ENCODE peak calls at places on chromosomes 16 and 17, in five cellular contexts. Z is heart right ventricle, G is cardiac muscle cell, H is lower lobe of right lung, E is IMR-90. P is an unnamed sample.

GRCh38 chr16:26651884-26652283 is 414.8 kb upstream of the C16orf82 start:
- DNase-seq in E (no peak), Z (no peak), G (no peak), H (no peak), P (no peak)

GRCh38 chr16:87436225-87437172 is 44.4 kb downstream of the MAP1LC3B start:
- DNase-seq in H (no peak), G (peak; percentile 74), E (peak; percentile 47), Z (no peak), P (no peak)

GRCh38 chr17:44345497-44346026 is 460 bp downstream of the GRN start:
- DNase-seq in E (peak; percentile 59), Z (peak; percentile 68), H (no peak), G (peak; percentile 55), P (peak; percentile 61)

GRCh38 chr16:12775689-12776236 is 27.9 kb downstream of the CPPED1 start:
- DNase-seq in H (no peak), Z (no peak), E (no peak), G (no peak), P (no peak)

GRCh38 chr17:72665841-72666518 is 426.5 kb downstream of the SLC39A11 start:
- DNase-seq in E (peak; percentile 44), H (no peak), G (no peak), Z (no peak), P (no peak)

GRCh38 chr17:64661981-64662773 is at the start of gene SMURF2:
- DNase-seq in E (peak; percentile 61), Z (peak; percentile 80), H (peak; percentile 89), G (peak; percentile 74), P (no peak)

GRCh38 chr16:56634715-56635440 is 2.4 kb downstream of the MT1M start:
- DNase-seq in H (no peak), Z (no peak), E (no peak), G (no peak), P (no peak)

GRCh38 chr16:10252155-10252554 is 69.9 kb upstream of the GRIN2A start:
- DNase-seq in E (no peak), G (no peak), Z (no peak), H (no peak), P (no peak)

GRCh38 chr17:52986056-52986662 is 827.6 kb upstream of the CA10 start:
- DNase-seq in H (no peak), G (peak; percentile 2), Z (no peak), E (no peak), P (peak; percentile 16)

GRCh38 chr17:80035937-80036714 is at the start of gene CCDC40:
- DNase-seq in Z (peak; percentile 85), G (peak; percentile 80), E (peak; percentile 59), H (peak; percentile 92), P (no peak)

GRCh38 chr17:39573447-39574298 is 34.0 kb downstream of the NEUROD2 start:
- DNase-seq in E (peak; percentile 58), H (peak; percentile 73), G (peak; percentile 81), Z (peak; percentile 71), P (peak; percentile 19)

GRCh38 chr16:71360378-71360777 is 1.9 kb downstream of the CALB2 start:
- DNase-seq in H (no peak), E (peak; percentile 94), Z (no peak), G (peak; percentile 95), P (peak; percentile 71)

GRCh38 chr17:63819585-63820537 is 7.4 kb upstream of the PSMC5 start:
- DNase-seq in H (no peak), G (no peak), E (no peak), Z (no peak), P (no peak)

GRCh38 chr16:51237861-51238378 is 86.8 kb upstream of the SALL1 start:
- DNase-seq in G (no peak), E (no peak), H (no peak), Z (no peak), P (no peak)

GRCh38 chr17:66445229-66445628 is 142.8 kb downstream of the PRKCA start:
- DNase-seq in G (no peak), H (no peak), Z (no peak), E (no peak), P (no peak)

GRCh38 chr17:223723-224471 is 42.4 kb upstream of the DOC2B start:
- DNase-seq in G (no peak), H (peak; percentile 27), Z (no peak), E (no peak), P (no peak)

GRCh38 chr17:28892024-28892423 is 5.5 kb downstream of the FLOT2 start:
- DNase-seq in Z (no peak), E (no peak), G (no peak), H (no peak), P (no peak)

GRCh38 chr16:53055603-53056527 is 1.1 kb downstream of the CHD9 start:
- DNase-seq in E (peak; percentile 72), H (no peak), Z (peak; percentile 57), G (peak; percentile 96), P (no peak)

GRCh38 chr17:76753061-76753961 is 15.4 kb downstream of the MFSD11 start:
- DNase-seq in G (no peak), Z (no peak), E (no peak), H (no peak), P (no peak)

GRCh38 chr16:75754126-75754525 is 27.8 kb upstream of the CPHXL start:
- DNase-seq in E (peak; percentile 45), H (no peak), G (peak; percentile 47), Z (no peak), P (no peak)

GRCh38 chr16:53844796-53845195 is 140.8 kb downstream of the FTO start:
- DNase-seq in H (no peak), G (no peak), E (no peak), Z (no peak), P (no peak)

GRCh38 chr16:70253291-70254094 is 1.8 kb upstream of the EXOSC6 start:
- DNase-seq in Z (peak; percentile 30), H (no peak), E (peak; percentile 36), G (peak; percentile 51), P (no peak)

GRCh38 chr16:86899757-86900156 is 321.4 kb downstream of the FOXL1 start:
- DNase-seq in G (peak; percentile 23), E (peak; percentile 67), H (no peak), Z (no peak), P (no peak)

GRCh38 chr17:66533572-66533971 is 231.2 kb downstream of the PRKCA start:
- DNase-seq in G (peak; percentile 74), H (no peak), Z (no peak), E (peak; percentile 73), P (no peak)

GRCh38 chr17:249236-249993 is 68.0 kb upstream of the DOC2B start:
- DNase-seq in H (peak; percentile 52), E (no peak), Z (no peak), G (no peak), P (no peak)

GRCh38 chr16:27242398-27242797 is 26.2 kb downstream of the NSMCE1 start:
- DNase-seq in E (no peak), Z (no peak), H (no peak), G (no peak), P (no peak)

GRCh38 chr16:3148256-3149192 is 13.7 kb downstream of the ZNF213 start:
- DNase-seq in G (no peak), E (no peak), H (peak; percentile 41), Z (no peak), P (no peak)

GRCh38 chr16:74107795-74108610 is 188.6 kb upstream of the PSMD7 start:
- DNase-seq in Z (peak; percentile 13), E (peak; percentile 2), G (peak; percentile 45), H (peak; percentile 54), P (peak; percentile 2)

GRCh38 chr17:78082988-78083387 is 45.6 kb downstream of the TMC6 start:
- DNase-seq in G (no peak), Z (no peak), H (no peak), E (no peak), P (no peak)
- H3K4me3 ChIP-seq in G (no peak overlapping the region), Z (no peak overlapping the region), H (no peak overlapping the region), E (no peak overlapping the region), P (no peak overlapping the region)

DNA sequence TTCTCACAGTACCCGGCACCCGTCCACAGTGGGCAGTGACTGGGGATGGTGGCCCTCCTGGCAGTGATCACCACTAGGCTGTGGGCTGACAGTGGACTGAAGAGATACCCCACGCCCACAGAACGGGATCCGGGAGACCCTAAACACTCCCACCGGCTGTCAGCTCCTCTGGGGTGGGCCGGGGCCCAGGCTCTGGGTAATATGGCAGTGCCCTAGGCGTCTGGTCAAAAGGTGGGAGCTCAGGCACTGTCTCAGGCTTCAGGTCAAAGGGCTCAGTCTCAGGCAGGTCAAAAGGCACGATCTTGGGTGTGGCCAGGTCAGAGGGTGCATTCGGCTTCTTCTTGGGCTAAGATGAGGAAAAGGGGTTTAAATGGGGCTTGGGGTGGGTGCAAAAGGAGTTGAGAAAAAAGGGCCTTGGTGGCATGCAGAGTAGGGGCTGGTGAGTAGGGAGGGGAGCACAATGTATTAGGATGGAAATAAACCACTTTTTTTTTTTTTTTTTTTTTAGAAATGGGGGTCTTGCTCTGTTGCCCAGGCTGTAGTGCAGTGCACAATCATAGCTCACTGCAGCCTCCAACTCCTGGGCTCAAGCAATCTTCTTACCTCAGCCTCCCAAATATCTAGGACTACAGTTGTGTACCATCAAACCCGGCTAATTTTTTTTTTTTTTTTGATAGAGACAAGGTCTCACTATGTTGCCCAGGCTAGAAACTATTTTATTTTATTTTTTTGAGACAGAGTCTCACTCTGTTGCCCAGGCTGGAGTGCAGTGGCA is 11.0 kb downstream of the CAVIN1 start:
- DNase-seq in H (no peak), G (no peak), E (no peak), Z (no peak), P (no peak)
- TF ChIP-seq CTCF in H (no peak), G (no peak), E (no peak), Z (no peak), P (no peak)

GRCh38 chr16:19235478-19235877 is 50.1 kb upstream of the CLEC19A start:
- DNase-seq in Z (no peak), G (no peak), E (no peak), H (no peak), P (no peak)
- H3K4me3 ChIP-seq in Z (no peak overlapping the region), G (no peak overlapping the region), E (no peak overlapping the region), H (no peak overlapping the region), P (no peak overlapping the region)

DNA sequence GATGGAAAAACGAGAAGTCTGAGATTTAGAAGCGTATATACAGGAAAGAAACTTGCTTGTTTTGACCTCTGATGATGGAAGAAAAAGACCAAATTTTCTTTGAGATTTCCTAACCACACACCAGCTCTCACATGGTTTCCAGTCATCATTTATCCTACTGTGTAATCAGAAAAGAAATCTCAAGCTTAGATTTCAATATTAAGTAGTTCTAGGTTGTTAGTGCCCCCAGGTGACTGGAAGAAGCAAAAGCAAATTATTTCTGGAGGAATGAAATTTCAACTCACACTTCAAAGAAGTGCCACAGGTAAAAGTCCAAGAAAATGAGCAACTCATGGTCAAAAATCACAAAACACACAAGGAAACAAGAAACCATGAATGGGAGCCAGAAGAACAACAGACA is 51.8 kb upstream of the KDM6B start:
- DNase-seq in G (peak; percentile 60), Z (no peak), H (no peak), E (peak; percentile 61), P (no peak)
- TF ChIP-seq CTCF in G (peak; percentile 35), Z (no peak), H (no peak), E (peak; percentile 64), P (peak; percentile 32)

GRCh38 chr17:49217651-49218413 is 7.3 kb downstream of the ABI3 start:
- DNase-seq in H (peak; percentile 83), E (no peak), G (no peak), Z (peak; percentile 53), P (no peak)
- H3K4me3 ChIP-seq in H (peak overlapping the region; percentile 12), E (no peak overlapping the region), G (no peak overlapping the region), Z (no peak overlapping the region), P (no peak overlapping the region)

GRCh38 chr16:13923703-13924298 is 3.8 kb downstream of the ERCC4 start:
- DNase-seq in H (no peak), G (peak; percentile 82), Z (no peak), E (peak; percentile 67), P (no peak)
- TF ChIP-seq CTCF in H (peak; percentile 63), G (peak; percentile 38), Z (peak; percentile 81), E (peak; percentile 69), P (peak; percentile 45)

GRCh38 chr16:68732068-68732680 is 4.9 kb upstream of the CDH1 start:
- DNase-seq in G (peak; percentile 29), H (peak; percentile 84), Z (no peak), E (no peak), P (no peak)
- H3K4me3 ChIP-seq in G (no peak overlapping the region), H (no peak overlapping the region), Z (no peak overlapping the region), E (no peak overlapping the region), P (no peak overlapping the region)

P was measured in kidney epithelial cell.